ENCODE peak calls at places on chromosomes 6 and 20, in ten cellular contexts. R is vagina, Z is transverse colon, V is spleen, T is prostate gland, A is HL-60, B is suprapubic skin, S is Panc1, D is endothelial cell of umbilical vein, X is sigmoid colon. G is an unnamed sample.
A peak's percentile ranks its signal among the peaks of the same experiment; 100 is the strongest.

GRCh38 chr20:10185741-10186558 is 32.7 kb upstream of the SNAP25 start:
- DNase-seq in Z (no peak), D (no peak), B (no peak), R (no peak), A (no peak), X (no peak), T (peak; percentile 74), V (no peak), S (no peak), G (peak; percentile 72)

GRCh38 chr6:11493979-11494378 is 43.6 kb upstream of the TMEM170B start:
- DNase-seq in X (no peak), S (no peak), Z (no peak), D (no peak), V (no peak), B (no peak), A (no peak), R (peak; percentile 49), T (no peak), G (no peak)

GRCh38 chr6:93848011-93848620 is 428.8 kb upstream of the EPHA7 start:
- DNase-seq in V (no peak), A (no peak), T (no peak), Z (no peak), S (no peak), X (no peak), B (no peak), D (no peak), R (no peak), G (no peak)

GRCh38 chr20:50224553-50225255 is 34.1 kb downstream of the CEBPB start:
- DNase-seq in V (no peak), S (no peak), A (peak; percentile 17), T (no peak), R (peak; percentile 98), X (peak; percentile 97), Z (peak; percentile 65), B (peak; percentile 93), D (peak; percentile 63), G (peak; percentile 42)

GRCh38 chr6:40395066-40395697 is 192.0 kb downstream of the LRFN2 start:
- DNase-seq in V (no peak), R (peak; percentile 62), S (no peak), T (no peak), B (no peak), A (no peak), D (no peak), X (no peak), Z (no peak), G (peak; percentile 36)

GRCh38 chr6:140366991-140367390 is 992.5 kb upstream of the CITED2 start:
- DNase-seq in A (no peak), R (no peak), Z (no peak), V (no peak), T (no peak), S (no peak), D (peak; percentile 39), B (no peak), X (no peak), G (no peak)

GRCh38 chr6:4344317-4344899 is 209.0 kb upstream of the ECI2 start:
- DNase-seq in S (no peak), Z (no peak), V (no peak), A (peak; percentile 70), R (peak; percentile 67), X (no peak), D (no peak), B (no peak), T (no peak), G (no peak)

GRCh38 chr6:84033523-84034451 is at the start of gene MRAP2:
- DNase-seq in Z (peak; percentile 50), R (no peak), D (peak; percentile 32), V (no peak), A (peak; percentile 16), X (no peak), T (peak; percentile 36), B (no peak), S (no peak), G (peak; percentile 58)

GRCh38 chr6:36958775-36959554 is 4.4 kb downstream of the PI16 start:
- DNase-seq in T (no peak), S (no peak), A (no peak), Z (no peak), D (no peak), X (no peak), B (no peak), R (no peak), V (peak; percentile 58), G (no peak)

GRCh38 chr6:47631248-47632196 is 66.9 kb upstream of the ADGRF4 start:
- DNase-seq in R (no peak), S (no peak), A (peak; percentile 9), B (no peak), X (no peak), V (no peak), D (peak; percentile 76), Z (no peak), T (no peak), G (no peak)

GRCh38 chr6:30616811-30617564 is at the start of gene PPP1R10:
- DNase-seq in B (peak; percentile 99), D (peak; percentile 100), S (peak; percentile 100), R (peak; percentile 100), X (peak; percentile 100), T (peak; percentile 99), A (peak; percentile 100), Z (peak; percentile 99), V (peak; percentile 98), G (peak; percentile 99)

GRCh38 chr6:151240036-151240685 is 394 bp downstream of the AKAP12 start:
- DNase-seq in Z (peak; percentile 72), V (peak; percentile 74), R (no peak), A (no peak), D (peak; percentile 73), X (peak; percentile 97), T (peak; percentile 39), S (no peak), B (peak; percentile 83), G (peak; percentile 36)
- TF ChIP-seq CTCF in Z (no peak), V (no peak), R (no peak), A (no peak), D (peak; percentile 17), X (no peak), T (no peak), S (no peak), B (no peak), G (no peak)

GRCh38 chr6:32947552-32948465 is 5.1 kb downstream of the HLA-DMA start:
- DNase-seq in T (peak; percentile 38), D (peak; percentile 58), B (no peak), S (peak; percentile 67), Z (peak; percentile 69), A (peak; percentile 72), X (no peak), V (no peak), R (no peak), G (no peak)
- TF ChIP-seq POLR2AphosphoS5 in T (peak; percentile 20), D (no peak), B (no peak), S (no peak), Z (no peak), A (no peak), X (no peak), V (peak; percentile 49), R (no peak), G (no peak)

GRCh38 chr20:258963-259362 is 1.4 kb downstream of the DEFB132 start:
- DNase-seq in X (no peak), S (no peak), A (peak; percentile 12), D (peak; percentile 40), R (no peak), T (no peak), Z (no peak), B (no peak), V (no peak), G (no peak)
- TF ChIP-seq CTCF in X (no peak), S (peak; percentile 65), A (no peak), D (peak; percentile 35), R (no peak), T (no peak), Z (no peak), B (no peak), V (peak; percentile 36), G (no peak)

GRCh38 chr6:170147056-170147787 is 143.7 kb downstream of the DLL1 start:
- DNase-seq in B (peak; percentile 78), R (no peak), A (no peak), X (peak; percentile 68), V (peak; percentile 82), S (no peak), T (peak; percentile 68), D (no peak), Z (no peak), G (no peak)

GRCh38 chr6:170148709-170149470 is 142.0 kb downstream of the DLL1 start:
- DNase-seq in T (no peak), Z (no peak), A (no peak), S (no peak), X (peak; percentile 55), R (no peak), B (peak; percentile 66), V (peak; percentile 75), D (no peak), G (no peak)

GRCh38 chr6:170149681-170150589 is 140.9 kb downstream of the DLL1 start:
- DNase-seq in B (peak; percentile 70), Z (no peak), A (no peak), D (no peak), S (no peak), X (peak; percentile 59), R (no peak), V (peak; percentile 71), T (no peak), G (no peak)

GRCh38 chr6:170146640-170147039 is 144.2 kb downstream of the DLL1 start:
- DNase-seq in B (no peak), T (no peak), R (no peak), A (no peak), Z (no peak), S (no peak), V (peak; percentile 75), D (no peak), X (peak; percentile 56), G (no peak)

GRCh38 chr6:170147832-170148708 is 142.8 kb downstream of the DLL1 start:
- DNase-seq in T (no peak), X (peak; percentile 56), Z (peak; percentile 28), B (peak; percentile 75), R (no peak), A (no peak), S (no peak), V (peak; percentile 88), D (no peak), G (no peak)
- TF ChIP-seq POLR2AphosphoS5 in T (no peak), X (no peak), Z (no peak), B (no peak), R (no peak), A (no peak), S (no peak), V (peak; percentile 45), D (no peak), G (no peak)

DNA sequence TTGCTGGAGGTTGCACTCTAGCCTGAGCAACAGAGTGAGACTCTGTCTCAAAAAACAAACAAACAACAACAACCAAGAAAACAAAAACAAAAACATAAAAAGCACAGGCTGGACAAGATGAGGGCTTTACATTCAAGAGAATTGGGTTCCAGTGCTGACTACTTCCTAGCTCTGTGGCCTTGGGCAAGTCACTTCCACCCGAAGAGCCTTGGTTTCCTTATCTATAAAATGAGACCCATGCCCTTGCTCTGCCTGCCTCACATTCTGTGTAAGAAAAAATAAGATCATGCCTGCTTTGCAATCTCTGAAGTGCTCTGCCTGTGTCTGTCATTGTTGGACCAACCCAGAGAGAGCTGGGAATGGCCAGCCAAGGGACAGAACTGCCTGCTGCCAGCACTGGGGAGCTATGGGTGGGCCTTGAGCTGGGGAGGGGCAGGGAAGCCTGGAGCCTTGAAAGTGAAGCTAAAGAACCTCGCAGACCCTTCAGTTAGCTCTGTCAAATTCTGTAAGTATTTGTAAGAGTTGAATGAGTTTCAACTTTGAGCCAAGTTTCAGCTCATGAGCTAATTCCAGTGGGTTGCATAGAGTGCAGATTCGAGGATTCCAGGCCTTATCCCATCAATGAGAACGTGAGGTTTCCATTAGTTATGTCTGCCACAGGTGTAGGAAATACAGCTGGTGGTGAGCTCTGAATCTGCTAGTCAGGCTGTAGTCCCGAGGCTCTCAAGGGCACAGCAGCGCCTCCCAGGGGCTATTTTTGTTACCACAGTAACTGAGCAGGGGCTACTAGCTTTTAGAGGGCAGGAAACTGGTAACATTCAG is 93.2 kb downstream of the DLGAP4 start:
- DNase-seq in A (peak; percentile 40), X (no peak), T (no peak), Z (peak; percentile 38), S (peak; percentile 39), D (peak; percentile 73), R (no peak), B (no peak), V (no peak), G (peak; percentile 33)
- TF ChIP-seq CTCF in A (peak; percentile 19), X (no peak), T (no peak), Z (no peak), S (peak; percentile 76), D (peak; percentile 67), R (no peak), B (peak; percentile 9), V (no peak), G (no peak)